ENCODE peak calls at places on chromosomes 6 and 20, in nine cellular contexts. F is foreskin fibroblast, U is IMR-90, Y is ovary, C is foreskin keratinocyte, P is AG10803, E is left ventricle myocardium inferior, S is HCT116, T is BJ. D is an unnamed sample.

GRCh38 chr6:16420715-16421461 is 182.5 kb downstream of the GMPR start:
- DNase-seq in Y (no peak), S (no peak), U (peak; percentile 83), C (no peak), T (peak; percentile 96), E (no peak), P (peak; percentile 96), F (peak; percentile 89), D (peak; percentile 60)

GRCh38 chr6:128725271-128726233 is 157.4 kb upstream of the LAMA2 start:
- DNase-seq in P (peak; percentile 47), S (peak; percentile 41), T (no peak), C (no peak), F (peak; percentile 73), U (peak; percentile 38), E (no peak), Y (peak; percentile 28), D (peak; percentile 74)

GRCh38 chr20:39342463-39342862 is 380.3 kb downstream of the DHX35 start:
- DNase-seq in T (no peak), Y (no peak), U (no peak), F (no peak), P (no peak), S (no peak), C (no peak), E (no peak), D (no peak)

GRCh38 chr6:157034433-157035230 is 257.5 kb downstream of the ARID1B start:
- DNase-seq in C (no peak), S (peak; percentile 36), U (peak; percentile 72), E (no peak), F (peak; percentile 57), Y (no peak), T (no peak), P (peak; percentile 66), D (peak; percentile 81)

GRCh38 chr6:16684896-16685554 is 76.2 kb downstream of the ATXN1 start:
- DNase-seq in P (peak; percentile 65), U (peak; percentile 82), Y (no peak), F (peak; percentile 61), E (no peak), C (peak; percentile 85), S (peak; percentile 24), T (no peak), D (peak; percentile 64)

GRCh38 chr6:40997256-40997957 is 41.6 kb downstream of the UNC5CL start:
- DNase-seq in C (peak; percentile 42), P (peak; percentile 55), F (peak; percentile 66), U (peak; percentile 78), Y (no peak), E (no peak), S (peak; percentile 82), T (peak; percentile 41), D (peak; percentile 68)

GRCh38 chr6:6007311-6008113 is 787 bp upstream of the NRN1 start:
- DNase-seq in F (no peak), P (peak; percentile 62), U (no peak), Y (no peak), E (no peak), C (no peak), S (no peak), T (no peak), D (no peak)

GRCh38 chr6:74735304-74735703 is 470.5 kb downstream of the COL12A1 start:
- DNase-seq in S (no peak), E (no peak), P (peak; percentile 97), T (peak; percentile 79), Y (no peak), U (peak; percentile 93), F (peak; percentile 89), C (peak; percentile 29), D (peak; percentile 96)

GRCh38 chr6:131015630-131016263 is 47.3 kb downstream of the EPB41L2 start:
- DNase-seq in S (no peak), E (no peak), U (peak; percentile 59), P (peak; percentile 79), Y (no peak), C (no peak), T (peak; percentile 28), F (peak; percentile 88), D (peak; percentile 68)

GRCh38 chr20:50312002-50312681 is 121.5 kb downstream of the CEBPB start:
- DNase-seq in C (no peak), P (no peak), S (no peak), U (no peak), F (no peak), T (no peak), E (no peak), Y (no peak), D (no peak)

GRCh38 chr6:44100088-44100550 is 27.1 kb downstream of the MRPL14 start:
- DNase-seq in Y (no peak), C (no peak), S (no peak), T (no peak), U (peak; percentile 37), P (no peak), F (peak; percentile 60), E (no peak), D (peak; percentile 49)

GRCh38 chr6:14310955-14311354 is 193.4 kb downstream of the CD83 start:
- DNase-seq in U (no peak), C (no peak), F (no peak), Y (no peak), P (no peak), T (no peak), E (no peak), S (no peak), D (peak; percentile 11)

GRCh38 chr6:166005401-166005845 is 162.2 kb downstream of the TBXT start:
- DNase-seq in S (no peak), U (peak; percentile 62), E (peak; percentile 70), F (peak; percentile 41), C (no peak), Y (peak; percentile 83), P (no peak), T (no peak), D (peak; percentile 74)

GRCh38 chr6:135321012-135321621 is 140.0 kb downstream of the MYB start:
- DNase-seq in P (no peak), T (no peak), U (no peak), E (no peak), F (no peak), C (no peak), Y (no peak), S (no peak), D (no peak)

GRCh38 chr6:52975580-52975979 is 19.5 kb downstream of the GSTA4 start:
- DNase-seq in T (no peak), C (no peak), S (no peak), F (peak; percentile 77), U (peak; percentile 29), P (peak; percentile 37), Y (no peak), E (no peak), D (no peak)
- TF ChIP-seq CTCF in T (peak; percentile 10), C (no peak), S (no peak), F (peak; percentile 13), U (no peak), P (no peak), Y (no peak), E (no peak), D (no peak)

GRCh38 chr20:16589623-16590022 is 16.4 kb upstream of the KIF16B start:
- DNase-seq in C (no peak), T (no peak), F (no peak), P (no peak), S (no peak), E (no peak), U (no peak), Y (no peak), D (no peak)
- TF ChIP-seq CTCF in C (no peak), T (no peak), F (no peak), P (no peak), S (no peak), E (no peak), U (no peak), Y (no peak), D (no peak)

DNA sequence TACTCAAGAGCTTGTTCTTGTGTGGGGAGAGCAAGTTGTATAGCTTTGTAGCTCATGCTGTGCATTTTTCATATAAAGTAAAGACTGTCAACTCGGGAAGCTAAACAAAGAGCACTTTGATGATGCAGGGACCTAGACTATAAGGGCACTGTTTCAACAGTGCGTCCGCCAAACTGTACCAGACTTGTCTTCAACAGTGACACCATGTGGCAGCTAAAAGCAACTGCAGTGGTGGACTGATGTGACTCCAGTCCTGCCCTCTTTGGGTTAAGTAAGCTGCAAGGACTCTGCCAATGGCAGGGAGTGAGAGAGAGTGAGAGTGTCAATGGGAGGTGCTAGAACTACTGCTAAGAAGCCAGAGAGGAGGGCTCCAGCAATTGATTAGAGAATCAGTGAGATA is 48.1 kb upstream of the MC3R start:
- DNase-seq in F (no peak), U (no peak), P (no peak), E (no peak), Y (no peak), C (no peak), S (peak; percentile 26), T (no peak), D (no peak)
- TF ChIP-seq CTCF in F (peak; percentile 12), U (peak; percentile 4), P (no peak), E (no peak), Y (no peak), C (peak; percentile 53), S (peak; percentile 62), T (peak; percentile 9), D (peak; percentile 2)

DNA sequence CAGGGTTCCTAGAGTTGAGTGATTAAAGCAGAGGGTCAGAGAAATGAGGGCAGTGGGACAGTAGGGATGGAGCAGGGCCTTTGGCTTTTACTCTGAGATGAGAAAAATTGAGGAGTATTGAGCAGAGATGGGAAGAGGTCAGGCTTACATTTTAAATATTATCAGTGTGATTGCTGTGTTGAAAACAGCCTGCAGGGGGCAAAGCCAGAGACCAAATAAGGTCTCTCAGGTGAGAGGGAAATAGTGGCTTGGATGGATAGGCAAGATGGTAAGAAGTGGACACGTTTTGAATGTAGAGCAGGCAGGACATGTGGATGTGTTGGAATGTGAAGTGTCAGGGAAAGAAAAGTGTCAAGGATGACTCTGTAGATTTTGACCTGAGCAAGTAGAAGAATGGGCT is 105.0 kb upstream of the MAP3K7 start:
- DNase-seq in F (no peak), E (no peak), U (no peak), Y (no peak), S (no peak), P (no peak), T (no peak), C (no peak), D (no peak)
- TF ChIP-seq CTCF in F (no peak), E (no peak), U (no peak), Y (no peak), S (peak; percentile 49), P (no peak), T (no peak), C (peak; percentile 60), D (no peak)

D was measured in fibroblast of pulmonary artery.